ENCODE peak calls at places on chromosome 3, in four cellular contexts. E is HepG2, Y is suprapubic skin, R is esophagus muscularis mucosa. D is an unnamed sample.

GRCh38 chr3:72176537-72177041 is 391.6 kb upstream of the PROK2 start:
- DNase-seq in E (no peak), R (no peak), Y (no peak), D (peak; percentile 56)

GRCh38 chr3:189233225-189233858 is 61.6 kb downstream of the TPRG1 start:
- DNase-seq in Y (no peak), R (no peak), E (peak; percentile 39), D (no peak)

GRCh38 chr3:184563569-184563925 is 2.0 kb downstream of the EPHB3 start:
- DNase-seq in Y (no peak), R (no peak), E (no peak), D (no peak)

GRCh38 chr3:148943531-148944200 is 47.7 kb upstream of the GYG1 start:
- DNase-seq in E (peak; percentile 76), Y (no peak), R (no peak), D (no peak)

GRCh38 chr3:141796436-141797166 is 33.4 kb downstream of the GRK7 start:
- DNase-seq in Y (no peak), E (no peak), R (no peak), D (peak; percentile 42)

GRCh38 chr3:75951941-75952340 is 166.6 kb upstream of the ZNF717 start:
- DNase-seq in Y (no peak), R (no peak), E (no peak), D (no peak)

GRCh38 chr3:57004154-57004730 is 56.2 kb upstream of the SPATA12 start:
- DNase-seq in Y (no peak), E (no peak), R (no peak), D (no peak)

GRCh38 chr3:129313415-129313982 is 34.8 kb downstream of the HMCES start:
- DNase-seq in R (no peak), E (no peak), Y (no peak), D (no peak)

GRCh38 chr3:161409069-161409468 is 37.8 kb upstream of the SPTSSB start:
- DNase-seq in E (peak; percentile 55), Y (no peak), R (no peak), D (no peak)

GRCh38 chr3:165185707-165186327 is 10.4 kb downstream of the SLITRK3 start:
- DNase-seq in R (no peak), Y (no peak), E (peak; percentile 55), D (no peak)

GRCh38 chr3:102165367-102165766 is 269.4 kb upstream of the ZPLD1 start:
- DNase-seq in R (no peak), Y (no peak), E (no peak), D (no peak)

GRCh38 chr3:39290255-39290654 is 10.4 kb upstream of the CX3CR1 start:
- DNase-seq in Y (no peak), E (no peak), R (no peak), D (no peak)

GRCh38 chr3:95923496-95924210 is 890.7 kb upstream of the EPHA6 start:
- DNase-seq in R (no peak), E (no peak), Y (no peak), D (no peak)

GRCh38 chr3:47362704-47363103 is 18.1 kb upstream of the PTPN23 start:
- DNase-seq in R (no peak), Y (no peak), E (no peak), D (no peak)

GRCh38 chr3:73656241-73656890 is 31.6 kb upstream of the PDZRN3 start:
- DNase-seq in E (no peak), Y (no peak), R (no peak), D (no peak)

GRCh38 chr3:11556234-11556633 is 87.5 kb downstream of the VGLL4 start:
- DNase-seq in R (no peak), Y (no peak), E (no peak), D (no peak)

GRCh38 chr3:186360779-186361178 is 1.3 kb downstream of the DGKG start:
- DNase-seq in R (peak; percentile 88), E (no peak), Y (no peak), D (peak; percentile 87)

GRCh38 chr3:23735575-23736326 is 70.0 kb upstream of the UBE2E1 start:
- DNase-seq in E (no peak), Y (no peak), R (no peak), D (no peak)

DNA sequence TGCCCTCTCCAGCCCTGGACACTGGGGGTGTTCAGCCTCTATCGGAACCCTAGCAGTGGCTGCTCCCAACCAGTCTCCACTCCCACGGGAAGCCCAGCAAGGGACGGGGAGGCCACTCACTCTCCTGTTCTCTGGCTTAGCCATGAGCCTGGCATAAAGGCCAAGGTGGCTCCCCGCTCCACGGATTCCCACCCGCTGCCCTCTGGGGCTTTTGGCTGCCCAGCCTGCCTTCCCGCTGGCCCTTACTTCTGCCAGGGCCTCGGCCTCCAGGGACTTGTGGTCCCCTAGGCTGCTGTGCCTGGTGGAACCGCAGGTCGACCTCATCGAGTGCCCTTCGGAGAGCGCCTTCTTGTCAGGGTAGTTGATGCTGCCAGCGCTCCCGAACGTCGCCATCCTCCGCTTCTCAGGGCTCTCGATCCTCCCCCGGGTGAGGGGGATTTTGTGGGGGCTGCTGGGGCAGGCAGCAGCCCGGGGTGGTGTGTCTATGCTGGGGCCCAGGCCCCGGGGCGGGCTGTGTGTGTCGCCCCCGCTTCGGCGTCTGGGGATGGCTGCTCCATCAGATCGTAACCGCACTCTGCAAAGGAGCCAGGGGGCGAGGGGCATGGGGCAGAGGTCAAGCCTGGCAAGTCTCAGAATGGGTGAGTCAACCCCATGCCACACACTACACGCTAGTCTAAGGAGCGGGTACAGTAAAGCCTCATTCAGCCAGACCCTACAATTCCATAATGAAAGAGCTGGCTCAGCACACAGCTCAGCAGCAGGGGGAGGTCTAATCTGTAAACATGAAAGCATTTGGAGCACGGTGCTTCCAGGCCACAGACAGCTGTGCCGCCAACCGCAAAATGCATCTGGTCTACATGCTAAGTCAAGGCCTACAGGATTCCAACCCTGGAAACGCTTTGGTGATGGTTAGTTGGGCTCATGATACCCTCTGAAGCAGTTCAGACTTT is 27.3 kb upstream of the RAD18 start:
- DNase-seq in R (no peak), Y (no peak), E (no peak), D (peak; percentile 67)
- TF ChIP-seq CTCF in R (no peak), Y (no peak), E (no peak), D (no peak)

DNA sequence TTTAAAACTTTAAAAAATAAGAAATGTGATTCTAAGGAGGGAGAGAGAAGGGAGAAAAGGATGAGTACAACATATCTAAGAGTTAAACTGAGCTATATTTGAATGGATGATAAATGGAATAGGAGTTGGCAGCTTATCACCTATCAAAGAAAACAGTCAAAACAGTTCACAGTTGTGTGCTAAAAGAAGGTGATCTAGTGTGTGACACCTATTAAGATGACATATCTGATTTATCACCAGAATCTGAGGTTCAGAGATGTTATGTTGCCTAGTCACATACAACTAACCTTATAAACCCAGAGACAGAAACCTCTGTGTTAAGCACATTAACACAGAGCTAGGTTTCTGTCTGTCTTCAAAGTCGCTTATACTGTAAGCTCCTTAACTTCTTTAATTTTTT is 3.0 kb downstream of the ATP13A3 start:
- DNase-seq in E (no peak), Y (no peak), R (no peak), D (no peak)
- TF ChIP-seq EP300 in E (no peak), Y (no peak), R (no peak), D (no peak)

DNA sequence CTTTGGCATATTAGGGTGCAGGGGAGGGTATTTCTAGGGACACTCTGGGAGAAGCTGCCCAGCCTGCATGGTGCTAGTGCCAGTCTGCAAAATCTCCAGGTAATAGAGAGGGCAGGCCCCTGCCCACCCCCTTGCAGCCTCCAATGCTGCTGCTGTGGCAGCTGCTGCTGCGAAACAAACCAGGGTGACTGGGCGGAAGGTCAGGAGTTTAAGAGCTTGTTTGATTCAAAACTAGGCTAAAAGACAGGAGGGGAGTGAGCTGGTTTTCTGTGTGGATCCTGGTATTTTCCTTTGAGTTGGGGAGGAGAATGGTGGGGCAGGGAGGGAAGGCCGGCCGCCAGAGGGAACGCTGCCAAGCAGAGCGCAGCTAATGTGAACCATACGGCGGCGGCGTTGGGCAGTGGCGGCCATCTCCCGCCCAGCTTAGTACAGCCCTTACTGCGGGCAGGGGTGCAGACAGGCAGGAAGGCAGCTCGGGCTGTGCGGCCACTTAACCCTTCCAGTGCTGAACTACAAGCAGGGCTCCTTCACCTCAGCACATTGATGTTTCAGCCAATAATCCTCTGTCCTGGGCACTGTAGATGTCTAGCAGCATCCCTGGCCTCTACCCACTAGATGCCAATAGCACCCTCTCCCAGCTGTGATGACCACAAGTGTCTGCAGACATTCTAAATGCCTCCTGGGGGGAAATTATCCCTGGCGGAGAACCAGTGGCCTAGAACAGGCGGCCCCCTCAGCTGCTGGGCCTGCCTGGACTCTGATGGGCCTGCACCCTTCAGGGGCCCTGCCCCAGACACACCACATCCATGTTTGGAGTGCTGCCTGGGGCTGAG is 125.7 kb downstream of the EEFSEC start:
- DNase-seq in Y (peak; percentile 90), R (no peak), E (no peak), D (no peak)
- TF ChIP-seq CTCF in Y (no peak), R (no peak), E (no peak), D (no peak)

DNA sequence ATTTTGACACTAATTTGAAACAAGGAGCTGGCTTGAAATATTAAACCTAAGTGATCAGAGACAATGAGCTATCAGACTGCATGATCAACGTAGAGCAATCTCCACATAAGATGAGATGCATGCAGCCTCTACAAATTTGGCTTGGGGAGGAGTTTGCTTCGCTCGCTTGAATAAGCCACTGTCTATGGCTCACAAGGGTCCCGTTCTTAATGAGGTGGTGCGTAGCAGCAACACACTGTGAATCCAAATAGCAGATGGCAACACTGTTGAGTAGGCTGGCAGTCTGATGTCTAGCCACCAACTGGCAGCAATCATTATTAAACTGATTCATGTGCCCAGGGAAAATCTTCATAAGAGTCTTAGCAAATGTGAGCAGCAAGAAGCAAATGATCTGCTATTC is 125.4 kb upstream of the CCDC54 start:
- DNase-seq in R (no peak), E (no peak), Y (no peak), D (no peak)
- TF ChIP-seq EP300 in R (no peak), E (no peak), Y (no peak), D (no peak)